ENCODE peak calls at places on chromosomes 6 and 20, in five cellular contexts. X, D, C, K and S are unnamed samples.

GRCh38 chr6:127716425-127716930 is 139.5 kb downstream of the C6orf58 start:
- ATAC-seq in X (no peak), D (no peak), C (no peak), K (no peak), S (no peak)

GRCh38 chr6:76532647-76533046 is 460.2 kb upstream of the IMPG1 start:
- ATAC-seq in C (no peak), K (peak; percentile 18), X (no peak), D (no peak), S (no peak)

GRCh38 chr6:29354980-29355379 is 13.7 kb downstream of the OR5V1 start:
- ATAC-seq in D (no peak), X (no peak), C (no peak), K (no peak), S (no peak)

GRCh38 chr6:13152804-13153203 is 175.5 kb downstream of the TBC1D7 start:
- ATAC-seq in X (no peak), D (no peak), C (no peak), K (no peak), S (no peak)

GRCh38 chr6:135129139-135129867 is 51.8 kb upstream of the MYB start:
- ATAC-seq in K (peak; percentile 39), C (no peak), X (peak; percentile 61), D (peak; percentile 76), S (no peak)

GRCh38 chr6:156720739-156721714 is 56.2 kb upstream of the ARID1B start:
- ATAC-seq in D (peak; percentile 82), K (peak; percentile 20), C (no peak), X (peak; percentile 48), S (no peak)

GRCh38 chr6:137432054-137432545 is 62.1 kb downstream of the OLIG3 start:
- ATAC-seq in X (no peak), D (peak; percentile 84), K (no peak), C (no peak), S (no peak)

GRCh38 chr6:2911171-2911570 is 8.1 kb upstream of the SERPINB9 start:
- ATAC-seq in C (no peak), K (no peak), X (no peak), D (peak; percentile 84), S (no peak)

GRCh38 chr6:46135176-46135575 is 5.4 kb downstream of the ENPP4 start:
- ATAC-seq in X (no peak), K (no peak), D (no peak), C (no peak), S (no peak)

GRCh38 chr6:21354805-21355238 is 238.7 kb upstream of the SOX4 start:
- ATAC-seq in X (peak; percentile 94), K (no peak), D (peak; percentile 78), C (no peak), S (no peak)

GRCh38 chr6:36914227-36914794 is 28.6 kb downstream of the C6orf89 start:
- ATAC-seq in K (no peak), C (peak; percentile 97), D (no peak), X (peak; percentile 99), S (no peak)

GRCh38 chr20:62634330-62634967 is 7.9 kb upstream of the SLCO4A1 start:
- ATAC-seq in K (no peak), D (no peak), C (no peak), X (no peak), S (no peak)

GRCh38 chr6:165644586-165645266 is 18.3 kb downstream of the PDE10A start:
- ATAC-seq in C (no peak), D (peak; percentile 81), K (no peak), X (no peak), S (no peak)

GRCh38 chr6:54868556-54868955 is 22.0 kb downstream of the FAM83B start:
- ATAC-seq in X (no peak), K (no peak), C (no peak), D (no peak), S (no peak)

GRCh38 chr20:50099121-50099520 is 13.8 kb downstream of the UBE2V1 start:
- ATAC-seq in K (no peak), C (no peak), X (no peak), D (no peak), S (no peak)

GRCh38 chr20:36794116-36794474 is 20.5 kb upstream of the DSN1 start:
- ATAC-seq in K (no peak), C (no peak), D (no peak), X (no peak), S (no peak)

GRCh38 chr6:12578751-12579150 is 137.8 kb upstream of the PHACTR1 start:
- ATAC-seq in C (no peak), X (no peak), D (no peak), K (no peak), S (no peak)

GRCh38 chr20:34017610-34018009 is 23.9 kb downstream of the RALY start:
- ATAC-seq in C (no peak), K (peak; percentile 27), X (no peak), D (no peak), S (no peak)

GRCh38 chr6:42314571-42314950 is 96.9 kb upstream of the MRPS10 start:
- ATAC-seq in X (no peak), K (no peak), D (no peak), C (no peak), S (no peak)

GRCh38 chr6:1187293-1188131 is 124.4 kb upstream of the FOXQ1 start:
- ATAC-seq in C (no peak), X (peak; percentile 83), K (no peak), D (no peak), S (no peak)

GRCh38 chr20:20487811-20488210 is 119.9 kb downstream of the INSM1 start:
- ATAC-seq in X (no peak), C (no peak), K (no peak), D (no peak), S (no peak)

GRCh38 chr6:70669133-70669532 is 1.4 kb downstream of the SMAP1 start:
- ATAC-seq in D (peak; percentile 13), X (no peak), K (no peak), C (no peak), S (no peak)

GRCh38 chr6:30937265-30937664 is 3.5 kb upstream of the MUCL3 start:
- ATAC-seq in C (no peak), X (no peak), D (no peak), K (no peak), S (no peak)

GRCh38 chr6:12569646-12570045 is 146.9 kb upstream of the PHACTR1 start:
- ATAC-seq in X (no peak), K (no peak), C (no peak), D (no peak), S (no peak)

GRCh38 chr6:143579703-143580102 is 68.2 kb upstream of the FUCA2 start:
- ATAC-seq in X (no peak), K (peak; percentile 78), D (no peak), C (no peak), S (peak; percentile 86)

GRCh38 chr6:125850361-125850760 is 59.6 kb downstream of the NCOA7 start:
- ATAC-seq in C (no peak), D (no peak), X (no peak), K (no peak), S (no peak)

GRCh38 chr6:43494321-43494720 is 15.8 kb downstream of the LRRC73 start:
- ATAC-seq in X (no peak), K (no peak), C (no peak), D (no peak), S (no peak)

GRCh38 chr6:108432143-108432542 is 128.6 kb upstream of the FOXO3 start:
- ATAC-seq in K (no peak), X (no peak), D (no peak), C (no peak), S (no peak)

GRCh38 chr6:167973092-167973880 is 24.2 kb upstream of the KIF25 start:
- ATAC-seq in K (no peak), X (peak; percentile 15), C (peak; percentile 25), D (no peak), S (no peak)

GRCh38 chr20:2663887-2664719 is at the start of gene IDH3B:
- ATAC-seq in X (peak; percentile 82), K (peak; percentile 98), C (peak; percentile 88), D (peak; percentile 95), S (peak; percentile 99)
- TF ChIP-seq POLR2A in X (peak; percentile 95), K (peak; percentile 76), C (peak; percentile 69), D (peak; percentile 94), S (peak; percentile 76)

DNA sequence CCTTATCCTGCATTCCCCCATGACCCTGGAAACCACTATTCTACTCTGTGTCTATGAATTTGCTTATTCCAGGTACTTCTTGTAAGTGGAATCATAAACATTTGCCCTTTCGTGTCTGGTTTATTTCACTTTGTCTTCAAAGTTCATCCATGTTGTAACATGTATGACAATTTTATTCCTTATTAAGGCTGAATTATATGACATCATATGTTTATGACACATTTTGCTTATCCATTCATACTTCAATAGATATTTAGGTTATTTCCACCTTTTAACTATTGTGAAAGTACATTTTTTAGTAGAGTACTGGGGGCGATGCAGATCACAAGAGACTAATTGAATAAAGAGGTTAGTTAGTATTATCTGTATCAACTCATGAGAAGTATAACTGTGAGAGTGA is 591.6 kb downstream of the UTRN start:
- ATAC-seq in X (no peak), D (no peak), K (no peak), C (no peak), S (no peak)
- TF ChIP-seq POLR2AphosphoS5 in X (no peak), D (no peak), K (no peak), C (no peak), S (no peak)

DNA sequence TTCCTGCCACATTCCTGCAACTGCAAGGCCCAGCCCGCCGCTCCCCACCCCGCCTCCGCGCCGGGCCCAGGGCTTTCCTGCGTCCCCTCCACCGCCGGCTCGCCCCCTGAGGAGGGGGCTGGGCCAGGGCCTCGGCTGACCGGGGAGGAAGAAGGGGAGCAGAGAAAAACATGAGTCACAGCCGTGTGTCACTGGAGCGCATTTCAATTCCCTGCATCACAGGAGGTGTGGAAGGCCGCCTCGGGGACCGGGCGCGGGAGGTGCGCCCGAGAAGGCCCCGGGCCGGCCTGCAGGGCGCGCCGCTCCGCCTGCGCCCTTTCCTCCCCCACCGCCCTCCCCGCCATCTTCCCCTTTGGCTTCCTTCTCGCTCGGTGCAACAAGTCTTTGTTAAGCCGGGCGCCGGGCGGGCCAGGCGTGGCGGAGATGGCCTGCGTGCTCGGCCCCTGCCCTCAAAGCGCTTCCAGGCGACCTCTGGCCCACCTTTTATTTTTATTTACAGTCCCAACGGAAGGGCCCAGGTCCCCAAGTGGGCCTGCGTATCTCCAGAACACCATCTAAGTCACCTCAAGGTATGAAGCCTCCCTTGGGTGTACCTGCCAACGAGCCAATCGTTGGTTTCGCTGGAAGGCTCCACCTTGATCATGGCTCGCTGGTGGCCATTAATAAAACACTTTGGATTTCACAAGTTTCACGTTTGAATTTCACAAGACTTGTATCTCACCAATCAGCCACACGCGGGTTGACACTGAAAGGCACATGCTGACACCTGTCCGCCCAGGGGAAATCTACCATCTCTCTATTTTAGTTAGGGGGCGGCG is 859 bp upstream of the HMGA1 start:
- ATAC-seq in C (peak; percentile 53), K (peak; percentile 65), D (peak; percentile 39), X (no peak), S (peak; percentile 37)
- TF ChIP-seq POLR2A in C (no peak), K (peak; percentile 25), D (peak; percentile 45), X (no peak), S (no peak)

DNA sequence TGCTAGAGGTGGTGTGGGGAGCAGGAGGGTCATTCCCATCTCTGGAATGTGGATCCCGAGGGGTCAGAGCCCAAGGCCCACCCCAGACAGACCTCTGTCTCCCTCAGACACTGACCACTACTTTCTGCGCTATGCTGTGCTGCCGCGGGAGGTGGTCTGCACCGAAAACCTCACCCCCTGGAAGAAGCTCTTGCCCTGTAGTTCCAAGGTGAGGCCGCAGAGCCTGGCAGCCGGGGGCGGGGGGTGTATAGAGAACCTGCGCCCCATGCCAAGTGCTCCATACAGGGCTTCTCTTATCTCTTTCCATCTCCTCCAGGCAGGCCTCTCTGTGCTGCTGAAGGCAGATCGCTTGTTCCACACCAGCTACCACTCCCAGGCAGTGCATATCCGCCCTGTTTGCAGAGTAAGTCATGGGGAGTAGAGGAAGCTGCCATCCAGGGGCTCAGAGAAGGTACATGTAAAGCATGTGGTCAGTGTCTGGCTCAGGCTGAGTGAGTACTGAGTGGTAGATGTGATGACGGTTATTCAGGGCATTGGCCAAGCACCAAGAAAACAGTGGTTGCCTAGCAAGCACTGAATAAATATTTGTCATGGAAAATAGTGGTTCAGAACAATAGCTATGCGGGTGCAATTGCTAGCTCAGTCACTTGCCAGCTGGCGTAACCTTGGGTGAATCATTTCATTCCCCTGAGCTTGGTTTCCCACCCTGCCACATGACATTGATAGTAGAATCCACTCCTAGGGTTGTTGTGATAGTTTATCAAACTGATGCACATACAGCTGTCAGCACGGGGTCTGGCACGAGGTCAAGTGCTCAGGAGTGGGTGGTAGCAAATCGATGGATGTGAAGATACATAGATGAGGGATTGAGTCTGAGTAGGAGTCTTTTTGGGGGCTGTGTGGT is 3.5 kb downstream of the PIGT start:
- ATAC-seq in K (peak; percentile 78), X (no peak), D (peak; percentile 89), C (no peak), S (peak; percentile 87)
- TF ChIP-seq POLR2AphosphoS5 in K (peak; percentile 44), X (no peak), D (no peak), C (no peak), S (no peak)